ENCODE peak calls at places on chromosomes 12 and 14, in eight cellular contexts. C is transverse colon, U is ascending aorta, B is prostate gland, Q is heart left ventricle, K is body of pancreas, A is neural progenitor cell, P is gastrocnemius medialis. Z is an unnamed sample.

GRCh38 chr12:49518914-49519573 is 19.8 kb upstream of the KCNH3 start:
- DNase-seq in C (no peak), U (no peak), B (no peak), Q (no peak), K (no peak), A (no peak), P (no peak), Z (no peak)

GRCh38 chr12:48796976-48797375 is 8.1 kb upstream of the ADCY6 start:
- DNase-seq in C (no peak), U (no peak), B (no peak), Q (no peak), K (no peak), A (no peak), P (no peak), Z (no peak)

GRCh38 chr12:76101739-76102385 is 17.4 kb upstream of the NAP1L1 start:
- DNase-seq in C (no peak), U (no peak), B (no peak), Q (no peak), K (no peak), A (no peak), P (no peak), Z (no peak)

GRCh38 chr14:38197001-38197760 is 10.5 kb upstream of the SSTR1 start:
- DNase-seq in C (no peak), U (no peak), B (no peak), Q (no peak), K (no peak), A (no peak), P (no peak), Z (no peak)

GRCh38 chr14:102117852-102118251 is 21.8 kb upstream of the WDR20 start:
- DNase-seq in C (no peak), U (no peak), B (no peak), Q (no peak), K (no peak), A (no peak), P (no peak), Z (no peak)

GRCh38 chr14:20848316-20848954 is 42.8 kb upstream of the RNASE3 start:
- DNase-seq in C (no peak), U (no peak), B (no peak), Q (no peak), K (peak), A (no peak), P (no peak), Z (no peak)

GRCh38 chr12:131370321-131370720 is 340.6 kb upstream of the SFSWAP start:
- DNase-seq in C (no peak), U (no peak), B (no peak), Q (no peak), K (no peak), A (no peak), P (no peak), Z (no peak)

GRCh38 chr12:6358886-6359285 is 16.5 kb downstream of the SCNN1A start:
- DNase-seq in C (no peak), U (no peak), B (no peak), Q (no peak), K (no peak), A (no peak), P (no peak), Z (no peak)

GRCh38 chr14:101821528-101821927 is 60.0 kb downstream of the PPP2R5C start:
- DNase-seq in C (no peak), U (no peak), B (no peak), Q (no peak), K (no peak), A (no peak), P (no peak), Z (no peak)

GRCh38 chr12:6222009-6222702 is 22.0 kb downstream of the CD9 start:
- DNase-seq in C (no peak), U (no peak), B (no peak), Q (no peak), K (peak), A (peak), P (no peak), Z (no peak)

GRCh38 chr12:77766224-77766623 is 64.5 kb upstream of the NAV3 start:
- DNase-seq in C (no peak), U (no peak), B (no peak), Q (no peak), K (no peak), A (no peak), P (no peak), Z (no peak)

DNA sequence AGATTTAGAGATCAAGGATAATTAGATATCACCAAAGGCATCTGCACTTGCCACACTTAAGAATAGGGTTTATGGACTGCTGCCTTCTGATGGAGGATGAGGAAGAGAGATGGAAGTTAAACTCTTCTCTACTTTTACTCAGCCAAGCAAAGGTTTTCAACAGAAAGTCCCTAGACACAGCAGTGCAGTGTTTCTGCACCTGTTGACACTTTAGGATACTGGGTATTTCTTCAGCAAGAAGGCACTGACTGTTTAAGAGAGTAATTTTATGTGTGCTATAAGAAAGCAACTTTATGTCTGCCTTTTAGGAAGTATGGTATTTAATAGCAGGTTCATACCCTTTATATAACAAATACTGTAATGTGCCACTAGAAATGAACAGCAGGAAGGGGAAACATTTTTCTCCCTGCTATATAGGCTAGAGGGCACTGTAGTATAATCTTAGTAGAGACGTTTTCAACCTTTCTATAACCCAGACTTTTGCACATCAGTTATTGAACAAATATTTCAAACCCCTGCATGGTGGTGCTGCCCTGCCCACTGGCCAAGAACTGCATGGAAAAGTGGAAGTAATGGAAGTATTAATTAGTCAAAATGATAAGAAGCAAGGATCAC is 225.0 kb upstream of the GRIP1 start:
- DNase-seq in C (no peak), U (no peak), B (no peak), Q (no peak), K (no peak), A (no peak), P (no peak), Z (no peak)
- TF ChIP-seq CTCF in C (no peak), U (no peak), B (no peak), Q (no peak), K (no peak), A (peak), P (no peak), Z (no peak)

GRCh38 chr14:99244960-99245340 is 27.0 kb downstream of the BCL11B start:
- DNase-seq in C (no peak), U (no peak), B (no peak), Q (no peak), K (no peak), A (no peak), P (no peak), Z (no peak)

GRCh38 chr14:99244299-99244959 is 27.6 kb downstream of the BCL11B start:
- DNase-seq in C (no peak), U (no peak), B (no peak), Q (no peak), K (no peak), A (no peak), P (no peak), Z (no peak)

GRCh38 chr14:99241314-99242035 is 30.5 kb downstream of the BCL11B start:
- DNase-seq in C (no peak), U (no peak), B (peak), Q (no peak), K (no peak), A (no peak), P (no peak), Z (no peak)

GRCh38 chr14:99242238-99242637 is 29.8 kb downstream of the BCL11B start:
- DNase-seq in C (no peak), U (no peak), B (no peak), Q (no peak), K (no peak), A (no peak), P (no peak), Z (no peak)

DNA sequence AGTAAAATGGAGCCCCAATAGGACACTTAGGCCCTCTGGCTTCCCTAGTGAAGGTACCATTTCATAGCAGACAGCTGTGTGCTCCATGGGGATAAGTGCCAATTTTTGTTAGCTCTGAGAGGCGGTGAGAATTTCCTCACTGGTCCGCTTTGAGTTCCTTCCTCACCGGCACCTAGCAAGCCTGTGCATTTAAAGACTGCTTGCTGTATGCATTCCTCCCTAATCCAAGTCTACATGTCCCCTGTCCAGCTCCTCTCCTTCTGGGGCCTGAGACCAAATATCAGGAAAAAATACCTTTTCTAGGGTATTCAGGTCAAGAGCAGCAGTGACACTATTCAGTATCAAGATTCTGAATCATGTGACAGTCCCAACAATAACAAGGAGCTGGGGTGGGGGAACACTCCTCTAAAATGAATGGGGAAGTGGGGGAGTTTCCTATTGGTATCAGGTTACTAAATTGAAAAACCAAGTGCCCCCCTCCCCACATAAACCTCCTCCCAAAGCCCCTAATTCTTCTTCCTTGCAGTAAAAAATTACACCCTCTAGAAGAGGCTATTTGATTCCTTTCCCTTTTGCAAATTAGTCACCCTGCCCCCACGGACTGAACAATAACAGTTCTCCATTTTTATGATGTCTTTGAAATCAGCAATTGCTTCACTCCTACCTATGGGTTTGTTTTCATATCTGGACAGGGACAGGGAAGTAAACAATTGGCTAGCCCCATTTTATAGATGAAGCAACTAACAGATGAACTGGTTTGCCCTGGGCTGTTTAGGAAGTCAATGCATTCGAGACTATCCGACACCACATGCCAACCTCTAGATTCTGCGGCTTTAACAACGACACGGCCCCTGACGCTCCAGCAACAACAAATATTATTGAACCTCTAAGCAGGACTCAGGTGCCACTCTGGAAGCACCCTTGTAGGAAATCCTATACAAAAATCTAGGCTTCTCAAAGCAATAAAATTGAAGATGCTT is 28.9 kb downstream of the BCL11B start:
- DNase-seq in C (no peak), U (no peak), B (no peak), Q (no peak), K (no peak), A (no peak), P (no peak), Z (no peak)
- H3K27ac ChIP-seq in C (peak), U (no peak), B (no peak), Q (no peak), K (no peak), A (no peak), P (no peak), Z (no peak)

GRCh38 chr12:67237231-67237630 is 31.9 kb upstream of the CAND1 start:
- DNase-seq in C (no peak), U (no peak), B (no peak), Q (no peak), K (no peak), A (peak), P (no peak), Z (no peak)
- H3K4me3 ChIP-seq in C (no peak), U (no peak), B (no peak), Q (no peak), K (no peak), A (peak), P (no peak), Z (no peak)

DNA sequence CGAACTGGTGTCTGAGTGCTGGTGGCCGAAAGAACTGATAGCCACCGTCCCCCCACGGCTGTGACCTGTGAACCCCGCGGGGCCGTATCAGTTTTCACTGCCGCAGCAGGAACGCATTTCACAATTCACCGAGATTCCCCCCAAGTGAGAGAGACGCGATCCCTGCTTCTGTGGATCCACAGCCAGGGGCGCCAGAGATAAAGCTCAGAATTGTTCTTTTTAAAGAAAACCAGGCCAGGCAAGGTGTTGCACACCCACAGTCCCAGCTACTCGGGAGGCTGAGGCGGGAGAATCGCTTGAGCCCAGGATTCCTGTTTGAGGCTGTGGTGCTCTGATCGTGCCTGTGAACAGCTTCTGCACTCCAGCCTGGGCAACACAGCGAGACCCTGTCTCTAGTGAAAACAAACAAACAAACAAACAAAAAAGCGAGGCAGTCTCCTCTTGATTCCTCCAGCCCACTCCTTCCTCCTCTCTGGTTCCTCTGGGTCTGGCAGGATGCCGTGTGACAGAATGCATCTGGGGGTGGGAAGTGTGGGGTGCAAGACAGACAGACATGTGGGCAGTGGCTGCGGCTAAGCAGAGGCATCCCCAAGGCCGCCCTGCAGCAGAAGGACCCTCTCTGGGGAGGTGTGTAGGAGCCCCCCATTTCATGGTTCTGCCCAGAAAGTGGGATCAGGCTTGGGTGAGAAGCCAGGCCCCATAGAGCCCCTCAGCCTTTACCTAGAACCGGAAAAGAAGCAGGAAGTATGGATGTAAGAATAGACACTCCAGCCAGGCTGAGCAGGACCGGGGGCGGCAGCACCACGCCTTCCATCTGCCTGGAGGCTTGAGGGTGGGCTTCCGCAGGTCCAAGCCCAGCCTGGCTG is 39.2 kb upstream of the PPP1R13B start:
- DNase-seq in C (no peak), U (no peak), B (no peak), Q (no peak), K (no peak), A (peak), P (no peak), Z (no peak)
- TF ChIP-seq CTCF in C (no peak), U (no peak), B (no peak), Q (no peak), K (peak), A (peak), P (no peak), Z (no peak)

GRCh38 chr14:106843951-106844483 is 1317.6 kb downstream of the TMEM121 start:
- DNase-seq in C (peak), U (no peak), B (peak), Q (peak), K (peak), A (no peak), P (no peak), Z (no peak)

GRCh38 chr14:106842687-106843086 is 1316.3 kb downstream of the TMEM121 start:
- DNase-seq in C (peak), U (no peak), B (no peak), Q (no peak), K (peak), A (no peak), P (no peak), Z (no peak)

GRCh38 chr14:106841701-106842100 is 1315.3 kb downstream of the TMEM121 start:
- DNase-seq in C (no peak), U (no peak), B (no peak), Q (no peak), K (peak), A (no peak), P (no peak), Z (no peak)

GRCh38 chr14:106844608-106845285 is 1318.4 kb downstream of the TMEM121 start:
- DNase-seq in C (peak), U (no peak), B (peak), Q (peak), K (peak), A (no peak), P (peak), Z (no peak)

GRCh38 chr14:106843376-106843775 is 1317.0 kb downstream of the TMEM121 start:
- DNase-seq in C (no peak), U (no peak), B (no peak), Q (no peak), K (no peak), A (no peak), P (no peak), Z (no peak)
- H3K27ac ChIP-seq in C (peak), U (no peak), B (peak), Q (peak), K (peak), A (no peak), P (peak), Z (no peak)

GRCh38 chr12:46404225-46404631 is 31.7 kb upstream of the SLC38A2 start:
- DNase-seq in C (no peak), U (no peak), B (no peak), Q (no peak), K (no peak), A (no peak), P (no peak), Z (no peak)

GRCh38 chr12:46403732-46404097 is 31.1 kb upstream of the SLC38A2 start:
- DNase-seq in C (no peak), U (no peak), B (no peak), Q (no peak), K (no peak), A (no peak), P (no peak), Z (no peak)

GRCh38 chr12:46401703-46402102 is 29.1 kb upstream of the SLC38A2 start:
- DNase-seq in C (peak), U (no peak), B (no peak), Q (peak), K (peak), A (no peak), P (no peak), Z (no peak)

GRCh38 chr12:46402861-46403731 is 30.5 kb upstream of the SLC38A2 start:
- DNase-seq in C (no peak), U (no peak), B (no peak), Q (no peak), K (no peak), A (no peak), P (no peak), Z (no peak)

DNA sequence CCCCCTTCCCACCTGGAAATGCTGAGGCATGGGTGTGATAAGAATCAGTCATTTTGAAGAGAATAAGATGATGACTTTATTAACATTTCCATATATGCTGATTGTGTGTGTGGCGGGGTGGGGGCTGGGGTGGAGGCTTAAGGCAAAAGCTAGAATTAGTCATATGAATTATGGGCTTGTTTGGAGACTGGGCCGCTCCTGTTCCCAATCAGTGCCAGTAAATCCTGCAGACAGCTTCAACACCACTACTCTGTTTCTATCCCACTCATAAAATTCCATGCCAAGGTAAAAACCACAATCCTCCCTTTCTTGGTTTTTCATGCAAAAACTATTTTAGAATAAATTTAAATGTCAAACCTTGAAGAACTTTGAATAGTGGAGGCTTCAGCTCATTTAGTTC is 29.9 kb upstream of the SLC38A2 start:
- DNase-seq in C (peak), U (no peak), B (peak), Q (no peak), K (no peak), A (no peak), P (no peak), Z (no peak)
- H3K4me3 ChIP-seq in C (no peak), U (no peak), B (no peak), Q (no peak), K (no peak), A (no peak), P (no peak), Z (no peak)

DNA sequence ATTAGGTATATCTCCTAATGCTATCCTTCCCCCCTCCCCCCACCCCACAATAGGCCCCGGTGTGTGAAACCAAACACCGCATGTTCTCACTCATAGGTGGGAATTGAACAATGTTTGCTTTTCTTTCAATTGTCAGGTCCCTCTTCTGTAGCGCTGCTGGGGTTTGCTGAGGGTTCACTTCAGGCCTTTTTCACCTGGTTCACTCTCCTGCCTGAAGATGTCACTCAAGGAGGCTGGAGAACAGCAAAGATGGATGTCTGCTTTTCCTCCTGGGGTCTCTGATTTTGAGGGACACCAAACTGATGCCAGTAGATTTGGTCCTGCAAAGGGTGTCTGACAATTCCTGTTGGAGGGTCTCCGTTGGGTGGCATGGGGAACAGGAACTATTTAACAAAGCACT is 35.8 kb downstream of the KLRK1 start:
- DNase-seq in C (no peak), U (no peak), B (no peak), Q (no peak), K (no peak), A (no peak), P (no peak), Z (no peak)
- TF ChIP-seq CTCF in C (no peak), U (no peak), B (no peak), Q (no peak), K (no peak), A (no peak), P (no peak), Z (no peak)

GRCh38 chr14:75430526-75430925 is 2.7 kb downstream of the JDP2 start:
- DNase-seq in C (no peak), U (no peak), B (peak), Q (no peak), K (peak), A (no peak), P (peak), Z (no peak)
- H3K27ac ChIP-seq in C (peak), U (peak), B (no peak), Q (peak), K (peak), A (no peak), P (peak), Z (peak)

DNA sequence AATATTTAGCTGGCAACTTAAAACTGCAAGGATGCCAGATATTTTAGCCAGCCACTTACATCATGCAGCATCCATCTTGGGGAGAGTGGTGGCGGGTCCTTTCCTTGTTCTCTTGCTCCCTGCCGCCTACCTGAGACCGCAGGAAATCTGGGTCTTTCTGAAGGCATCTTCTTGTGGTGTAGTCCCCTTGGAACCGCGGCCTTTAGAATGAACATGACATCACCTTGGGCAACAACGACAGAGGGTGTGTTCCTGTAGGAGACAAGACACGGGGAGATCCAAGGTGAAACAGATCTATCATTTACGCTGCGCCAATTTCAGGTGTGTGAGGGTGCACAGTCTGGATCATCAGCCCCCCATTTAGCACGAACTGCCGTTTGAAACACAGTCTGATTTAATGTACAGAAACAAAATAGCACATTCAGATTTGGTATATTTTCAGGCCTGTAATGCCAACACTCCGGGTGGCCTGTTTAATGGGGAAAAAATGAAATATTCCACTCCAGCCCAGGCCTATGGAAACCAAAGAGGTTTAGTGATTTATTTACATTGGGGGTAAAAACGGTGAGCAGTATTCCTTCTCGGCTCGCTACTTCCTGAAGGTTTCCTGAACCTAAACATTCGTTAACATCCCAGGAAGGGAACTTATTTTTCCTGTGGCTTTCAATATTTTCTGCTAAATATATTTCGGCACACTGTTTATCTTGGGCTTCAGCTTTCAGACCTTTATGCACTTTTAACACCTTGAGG is 12.7 kb upstream of the IRF2BPL start:
- DNase-seq in C (peak), U (no peak), B (no peak), Q (peak), K (peak), A (no peak), P (no peak), Z (no peak)
- H3K4me3 ChIP-seq in C (no peak), U (peak), B (no peak), Q (no peak), K (no peak), A (peak), P (no peak), Z (no peak)

Z was measured in right atrium auricular region.